ENCODE peak calls at places on chromosome 5, in four cellular contexts. One of them, this sample, is unnamed.

GRCh38 chr5:146877783-146878470 is 630 bp downstream of the PPP2R2B start:
- DNase-seq in kidney tubule cell: peak
- DNase-seq in activated CD4-positive, alpha-beta T cell treated with anti-CD3 and anti-CD28 coated beads, Interleukin-2, amount 50 U/mL, for 4 hours: no peak
- DNase-seq in Caki2: peak
- DNase-seq in this sample: no peak

GRCh38 chr5:26610581-26610980 is 427.8 kb downstream of the CDH9 start:
- DNase-seq in kidney tubule cell: no peak
- DNase-seq in activated CD4-positive, alpha-beta T cell treated with anti-CD3 and anti-CD28 coated beads, Interleukin-2, amount 50 U/mL, for 4 hours: no peak
- DNase-seq in Caki2: no peak
- DNase-seq in this sample: no peak

GRCh38 chr5:82164957-82165698 is 113.0 kb downstream of the RPS23 start:
- DNase-seq in kidney tubule cell: no peak
- DNase-seq in activated CD4-positive, alpha-beta T cell treated with anti-CD3 and anti-CD28 coated beads, Interleukin-2, amount 50 U/mL, for 4 hours: no peak
- DNase-seq in Caki2: peak
- DNase-seq in this sample: peak

GRCh38 chr5:134545070-134545868 is 19.8 kb downstream of the JADE2 start:
- DNase-seq in kidney tubule cell: no peak
- DNase-seq in activated CD4-positive, alpha-beta T cell treated with anti-CD3 and anti-CD28 coated beads, Interleukin-2, amount 50 U/mL, for 4 hours: no peak
- DNase-seq in Caki2: no peak
- DNase-seq in this sample: no peak

GRCh38 chr5:137718611-137719010 is 17.3 kb downstream of the KLHL3 start:
- DNase-seq in kidney tubule cell: no peak
- DNase-seq in activated CD4-positive, alpha-beta T cell treated with anti-CD3 and anti-CD28 coated beads, Interleukin-2, amount 50 U/mL, for 4 hours: no peak
- DNase-seq in Caki2: no peak
- DNase-seq in this sample: no peak

GRCh38 chr5:78221964-78222451 is 72.5 kb downstream of the AP3B1 start:
- DNase-seq in kidney tubule cell: peak
- DNase-seq in activated CD4-positive, alpha-beta T cell treated with anti-CD3 and anti-CD28 coated beads, Interleukin-2, amount 50 U/mL, for 4 hours: no peak
- DNase-seq in Caki2: no peak
- DNase-seq in this sample: peak

GRCh38 chr5:172973931-172974330 is 9.6 kb upstream of the ATP6V0E1 start:
- DNase-seq in kidney tubule cell: no peak
- DNase-seq in activated CD4-positive, alpha-beta T cell treated with anti-CD3 and anti-CD28 coated beads, Interleukin-2, amount 50 U/mL, for 4 hours: no peak
- DNase-seq in Caki2: no peak
- DNase-seq in this sample: no peak

GRCh38 chr5:179421156-179421895 is 76.1 kb upstream of the ADAMTS2 start:
- DNase-seq in kidney tubule cell: no peak
- DNase-seq in activated CD4-positive, alpha-beta T cell treated with anti-CD3 and anti-CD28 coated beads, Interleukin-2, amount 50 U/mL, for 4 hours: no peak
- DNase-seq in Caki2: no peak
- DNase-seq in this sample: no peak

GRCh38 chr5:138230261-138230660 is 17.1 kb upstream of the CDC23 start:
- DNase-seq in kidney tubule cell: no peak
- DNase-seq in activated CD4-positive, alpha-beta T cell treated with anti-CD3 and anti-CD28 coated beads, Interleukin-2, amount 50 U/mL, for 4 hours: no peak
- DNase-seq in Caki2: no peak
- DNase-seq in this sample: no peak

GRCh38 chr5:158170534-158170933 is 311.6 kb upstream of the CLINT1 start:
- DNase-seq in kidney tubule cell: no peak
- DNase-seq in activated CD4-positive, alpha-beta T cell treated with anti-CD3 and anti-CD28 coated beads, Interleukin-2, amount 50 U/mL, for 4 hours: no peak
- DNase-seq in Caki2: no peak
- DNase-seq in this sample: no peak

GRCh38 chr5:167528651-167529050 is 762.8 kb upstream of the WWC1 start:
- DNase-seq in kidney tubule cell: no peak
- DNase-seq in activated CD4-positive, alpha-beta T cell treated with anti-CD3 and anti-CD28 coated beads, Interleukin-2, amount 50 U/mL, for 4 hours: no peak
- DNase-seq in Caki2: no peak
- DNase-seq in this sample: no peak